ENCODE peak calls at places on chromosomes 16 and 17, in four cellular contexts. P is upper lobe of left lung, T is HepG2, B is GM12878. D is an unnamed sample.

GRCh38 chr16:75114179-75114945 is 2.2 kb downstream of the LDHD start:
- ATAC-seq in T (no peak), B (no peak), P (no peak), D (no peak)

GRCh38 chr16:50598256-50598894 is 50.2 kb downstream of the NKD1 start:
- ATAC-seq in T (no peak), B (no peak), P (no peak), D (no peak)

GRCh38 chr16:70604407-70605283 is 41.7 kb upstream of the IL34 start:
- ATAC-seq in B (no peak), T (peak), P (no peak), D (no peak)

GRCh38 chr17:5562661-5563360 is 21.5 kb downstream of the NLRP1 start:
- ATAC-seq in T (no peak), B (no peak), P (no peak), D (no peak)

GRCh38 chr16:89374393-89374948 is 115.9 kb downstream of the ANKRD11 start:
- ATAC-seq in T (peak), B (peak), P (no peak), D (no peak)

GRCh38 chr16:27978876-27979275 is 84.6 kb downstream of the GSG1L start:
- ATAC-seq in P (no peak), B (no peak), T (no peak), D (no peak)

GRCh38 chr17:39096435-39097158 is 54.8 kb downstream of the PLXDC1 start:
- ATAC-seq in P (no peak), B (no peak), T (no peak), D (no peak)

GRCh38 chr17:31508310-31509094 is 117.0 kb downstream of the RAB11FIP4 start:
- ATAC-seq in P (peak), B (peak), T (peak), D (no peak)

GRCh38 chr17:65101371-65101770 is 35.8 kb upstream of the RGS9 start:
- ATAC-seq in B (no peak), T (no peak), P (no peak), D (no peak)

GRCh38 chr16:10972956-10973464 is 28.6 kb downstream of the CLEC16A start:
- ATAC-seq in B (no peak), P (no peak), T (no peak), D (no peak)

GRCh38 chr17:54901230-54901847 is 687 bp downstream of the TOM1L1 start:
- ATAC-seq in T (peak), P (peak), B (no peak), D (no peak)

GRCh38 chr17:63293310-63293709 is 152.8 kb downstream of the CYB561 start:
- ATAC-seq in B (no peak), T (no peak), P (peak), D (no peak)

GRCh38 chr17:39244016-39244599 is 18.4 kb upstream of the STAC2 start:
- ATAC-seq in B (peak), P (no peak), T (peak), D (no peak)

GRCh38 chr16:78444-79145 is 570 bp downstream of the MPG start:
- ATAC-seq in P (peak), B (peak), T (no peak), D (peak)

GRCh38 chr17:42819939-42820535 is 4.0 kb downstream of the BECN1 start:
- ATAC-seq in P (no peak), T (peak), B (peak), D (no peak)

GRCh38 chr17:76865174-76865573 is 3.0 kb upstream of the MGAT5B start:
- ATAC-seq in P (no peak), B (no peak), T (no peak), D (no peak)

GRCh38 chr17:76783146-76783545 is 45.2 kb downstream of the MFSD11 start:
- ATAC-seq in B (peak), T (no peak), P (no peak), D (no peak)

GRCh38 chr16:85206472-85207356 is 94.4 kb upstream of the CIBAR2 start:
- ATAC-seq in T (peak), B (no peak), P (peak), D (peak)

GRCh38 chr17:72719206-72719581 is 373.3 kb downstream of the SLC39A11 start:
- ATAC-seq in T (no peak), P (no peak), B (no peak), D (no peak)

GRCh38 chr17:48441231-48441711 is 11.3 kb upstream of the SKAP1 start:
- ATAC-seq in P (no peak), T (no peak), B (peak), D (no peak)

GRCh38 chr16:72609933-72610332 is 438.0 kb upstream of the PMFBP1 start:
- ATAC-seq in P (no peak), T (no peak), B (peak), D (no peak)

GRCh38 chr17:2347805-2348685 is 10.7 kb downstream of the SGSM2 start:
- ATAC-seq in P (peak), T (peak), B (no peak), D (peak)

DNA sequence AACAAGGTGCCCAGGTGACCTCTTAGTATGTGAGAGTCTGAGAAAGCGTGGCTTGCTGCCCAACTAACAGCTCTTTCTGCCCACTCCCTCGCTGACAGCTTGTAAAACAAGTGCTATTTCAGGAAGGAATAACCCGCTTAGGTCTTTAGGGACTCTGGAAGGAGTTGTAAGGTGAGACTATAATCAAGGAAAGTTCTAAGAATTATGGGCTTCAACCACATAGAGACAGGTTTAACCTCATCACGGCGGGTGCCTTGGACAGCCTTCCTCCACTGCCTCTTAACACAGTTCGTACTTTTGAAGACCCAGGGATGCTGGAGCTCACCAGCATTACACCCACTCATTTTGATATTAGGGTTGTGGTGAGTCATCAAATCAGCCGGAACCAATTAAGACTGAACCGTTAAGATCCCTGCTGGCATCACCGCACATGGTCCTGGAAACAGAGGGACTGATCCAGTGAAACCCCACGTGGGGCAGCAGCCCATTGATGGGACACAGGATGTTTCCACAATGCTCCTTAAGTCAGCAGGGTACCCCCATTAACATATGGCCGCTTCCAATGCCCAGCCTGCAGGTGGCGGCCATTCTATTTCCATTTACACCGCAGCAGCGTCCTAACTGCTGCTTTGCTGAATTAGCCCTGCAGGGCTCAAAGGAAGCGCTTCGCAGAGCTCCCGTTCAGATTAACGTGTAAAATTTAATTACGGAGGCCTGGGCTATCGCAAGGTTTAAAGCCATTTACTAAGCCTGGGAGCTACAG is 176.6 kb upstream of the SDK2 start:
- ATAC-seq in T (no peak), B (no peak), P (no peak), D (no peak)
- TF ChIP-seq CTCF in T (no peak), B (no peak), P (peak), D (no peak)

GRCh38 chr17:17474341-17474740 is 2.5 kb upstream of the MED9 start:
- ATAC-seq in T (no peak), P (no peak), B (no peak), D (no peak)
- TF ChIP-seq POLR2A in T (no peak), P (no peak), B (no peak), D (no peak)

GRCh38 chr16:57029161-57030160 is 40.1 kb downstream of the NLRC5 start:
- ATAC-seq in B (no peak), T (no peak), P (no peak), D (no peak)
- TF ChIP-seq POLR2AphosphoS5 in B (no peak), T (no peak), P (no peak), D (no peak)

GRCh38 chr17:75496005-75496404 is 19.3 kb downstream of the CASKIN2 start:
- ATAC-seq in B (no peak), P (no peak), T (no peak), D (no peak)
- TF ChIP-seq CTCF in B (no peak), P (no peak), T (no peak), D (no peak)

DNA sequence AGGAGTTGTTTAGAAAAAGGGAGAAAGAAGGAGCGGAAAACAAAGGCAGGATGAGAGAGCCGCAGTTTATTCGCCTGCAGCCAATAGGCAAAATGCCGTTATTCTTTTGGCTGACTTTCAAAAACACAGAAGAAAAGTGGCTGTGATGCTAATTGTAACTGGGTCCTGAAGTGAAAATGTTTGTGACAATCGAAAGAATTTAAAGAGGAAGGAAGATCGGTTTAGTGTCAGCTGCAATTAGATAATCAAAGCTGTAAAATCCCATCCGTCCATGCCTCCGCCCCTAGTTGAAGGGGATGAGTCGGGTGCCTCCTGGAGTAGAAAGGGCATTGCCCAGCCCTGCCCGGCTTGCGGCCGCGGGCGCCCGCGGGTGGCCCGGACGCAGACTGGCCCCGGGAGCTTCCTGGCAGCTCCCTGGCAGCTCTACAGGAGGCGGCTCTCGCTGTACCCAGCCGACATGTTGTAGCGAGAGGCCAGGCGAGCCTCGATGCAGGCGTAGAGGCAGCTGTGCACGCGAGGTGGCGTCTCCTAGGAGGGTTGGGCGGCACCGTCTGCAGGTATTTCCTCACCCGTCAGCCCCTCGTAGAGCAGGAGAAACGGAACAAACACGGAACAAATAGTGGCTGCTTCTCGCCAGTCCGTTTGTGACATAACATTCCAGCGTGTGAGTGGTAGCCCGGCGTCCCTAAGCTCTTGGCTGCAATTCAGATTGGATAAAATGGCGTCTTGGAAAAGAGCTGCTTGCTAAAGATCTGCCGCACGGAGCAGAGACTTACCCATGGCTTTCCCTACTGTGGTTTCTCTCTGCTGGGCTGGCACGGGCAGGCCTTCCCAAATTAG is 82.3 kb downstream of the TNRC6C start:
- ATAC-seq in P (peak), B (peak), T (no peak), D (peak)
- TF ChIP-seq POLR2A in P (no peak), B (no peak), T (no peak), D (peak)

D was measured in gastroesophageal sphincter.